ENCODE peak calls at places on chromosomes 1 and 21, in four cellular contexts. X is CD8-positive, alpha-beta T cell; S is CD8-positive, alpha-beta memory T cell; N is mucosa of gallbladder. M is an unnamed sample.
A peak's percentile ranks its signal among the peaks of the same experiment; 100 is the strongest.

GRCh38 chr1:60874703-60875102 is 207.7 kb upstream of the NFIA start:
- DNase-seq in X (no peak), S (no peak), N (no peak), M (no peak)

GRCh38 chr1:87252406-87252805 is 76.3 kb upstream of the LMO4 start:
- DNase-seq in X (no peak), S (no peak), N (no peak), M (peak; percentile 8)

GRCh38 chr21:36028127-36029069 is 31.9 kb downstream of the SETD4 start:
- DNase-seq in X (peak; percentile 56), S (peak; percentile 61), N (peak; percentile 81), M (peak; percentile 80)

GRCh38 chr21:38861989-38862683 is 56.4 kb downstream of the ETS2 start:
- DNase-seq in X (no peak), S (no peak), N (no peak), M (peak; percentile 38)

GRCh38 chr1:36751525-36751924 is 268.8 kb upstream of the CSF3R start:
- DNase-seq in X (no peak), S (no peak), N (no peak), M (no peak)

GRCh38 chr21:45845063-45845789 is 136.3 kb upstream of the COL6A1 start:
- DNase-seq in X (no peak), S (no peak), N (no peak), M (no peak)

GRCh38 chr1:67307251-67308060 is at the start of gene IL12RB2:
- DNase-seq in X (no peak), S (peak; percentile 11), N (no peak), M (peak; percentile 52)

GRCh38 chr21:38953516-38953915 is 147.8 kb downstream of the ETS2 start:
- DNase-seq in X (no peak), S (no peak), N (no peak), M (no peak)

GRCh38 chr1:27544818-27545612 is 55.0 kb upstream of the WASF2 start:
- DNase-seq in X (no peak), S (no peak), N (no peak), M (no peak)

GRCh38 chr1:248622491-248623106 is 12.3 kb downstream of the OR2T11 start:
- DNase-seq in X (no peak), S (peak; percentile 15), N (no peak), M (peak; percentile 37)

GRCh38 chr1:183580281-183580682 is 10.0 kb downstream of the NCF2 start:
- DNase-seq in X (no peak), S (no peak), N (peak; percentile 26), M (peak; percentile 98)

GRCh38 chr1:226444901-226445300 is 37.0 kb upstream of the PARP1 start:
- DNase-seq in X (peak; percentile 52), S (peak; percentile 81), N (peak; percentile 27), M (no peak)